ENCODE peak calls at places on chromosomes 13 and 19, in five cellular contexts. J, B, Q, E and M are unnamed samples.

GRCh38 chr19:1432507-1432887 is 5.7 kb upstream of the RPS15 start:
- ATAC-seq in J (no peak), B (no peak), Q (no peak), E (no peak), M (no peak)

GRCh38 chr13:75303295-75303694 is 178.7 kb downstream of the TBC1D4 start:
- ATAC-seq in J (no peak), B (peak; percentile 15), Q (no peak), E (no peak), M (no peak)

GRCh38 chr13:33321686-33322473 is 36.3 kb upstream of the STARD13 start:
- ATAC-seq in J (no peak), B (no peak), Q (no peak), E (no peak), M (peak; percentile 80)

GRCh38 chr13:97003071-97003470 is 8.8 kb upstream of the OXGR1 start:
- ATAC-seq in J (no peak), B (no peak), Q (peak; percentile 69), E (no peak), M (no peak)

GRCh38 chr19:11288349-11288748 is 7.6 kb upstream of the TSPAN16 start:
- ATAC-seq in J (no peak), B (peak; percentile 69), Q (peak; percentile 72), E (no peak), M (no peak)

GRCh38 chr13:79451500-79451962 is 29.4 kb upstream of the NDFIP2 start:
- ATAC-seq in J (no peak), B (peak; percentile 44), Q (peak; percentile 54), E (no peak), M (no peak)

GRCh38 chr19:7738023-7738422 is 6.1 kb upstream of the CLEC4G start:
- ATAC-seq in J (no peak), B (no peak), Q (no peak), E (no peak), M (no peak)

GRCh38 chr19:15021286-15022007 is 27.8 kb upstream of the CASP14 start:
- ATAC-seq in J (peak; percentile 24), B (no peak), Q (no peak), E (no peak), M (no peak)

GRCh38 chr13:75445717-75446529 is 36.0 kb downstream of the TBC1D4 start:
- ATAC-seq in J (no peak), B (no peak), Q (no peak), E (no peak), M (peak; percentile 43)

GRCh38 chr13:93628136-93628535 is 401.5 kb downstream of the GPC6 start:
- ATAC-seq in J (no peak), B (no peak), Q (no peak), E (no peak), M (no peak)

GRCh38 chr13:107456431-107456830 is 758.9 kb downstream of the LIG4 start:
- ATAC-seq in J (no peak), B (no peak), Q (no peak), E (no peak), M (no peak)

GRCh38 chr13:110548891-110549794 is 12.4 kb downstream of the RAB20 start:
- ATAC-seq in J (no peak), B (no peak), Q (no peak), E (no peak), M (no peak)

GRCh38 chr13:110551284-110551683 is 10.2 kb downstream of the RAB20 start:
- ATAC-seq in J (no peak), B (no peak), Q (no peak), E (peak; percentile 23), M (no peak)

GRCh38 chr13:110549795-110550160 is 11.7 kb downstream of the RAB20 start:
- ATAC-seq in J (no peak), B (no peak), Q (no peak), E (no peak), M (no peak)

GRCh38 chr13:110546389-110546788 is 15.1 kb downstream of the RAB20 start:
- ATAC-seq in J (no peak), B (no peak), Q (peak; percentile 10), E (no peak), M (no peak)

DNA sequence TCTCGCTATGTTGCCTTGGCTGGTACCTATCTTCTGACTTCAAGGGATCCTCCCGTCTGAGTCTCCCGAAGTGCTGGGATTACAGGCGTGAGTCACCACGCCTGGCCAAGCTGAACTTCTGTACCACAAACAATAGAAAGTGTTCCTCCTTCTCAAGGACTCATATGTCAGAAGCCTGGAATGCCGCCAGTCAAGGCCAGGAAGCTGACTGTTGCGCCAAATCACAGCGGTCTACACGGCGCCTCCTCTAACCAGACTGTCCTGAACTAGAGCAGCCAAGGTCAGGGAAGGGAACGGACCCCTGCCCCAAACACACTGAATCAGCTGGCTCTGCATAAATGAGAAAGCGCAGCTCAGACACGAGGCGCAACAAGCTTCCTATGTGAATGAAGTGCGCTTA is 14.6 kb downstream of the RAB20 start:
- ATAC-seq in J (peak; percentile 86), B (peak; percentile 76), Q (peak; percentile 97), E (peak; percentile 88), M (peak; percentile 84)
- TF ChIP-seq POLR2AphosphoS5 in J (peak; percentile 74), B (no peak), Q (peak; percentile 48), E (no peak), M (no peak)

GRCh38 chr19:38251564-38252051 is 4.6 kb downstream of the PPP1R14A start:
- ATAC-seq in J (no peak), B (no peak), Q (no peak), E (no peak), M (peak; percentile 57)

GRCh38 chr19:38252385-38252784 is 3.8 kb downstream of the PPP1R14A start:
- ATAC-seq in J (no peak), B (no peak), Q (no peak), E (no peak), M (no peak)

GRCh38 chr19:38250821-38251563 is 5.2 kb downstream of the PPP1R14A start:
- ATAC-seq in J (peak; percentile 67), B (peak; percentile 70), Q (no peak), E (peak; percentile 5), M (peak; percentile 65)

GRCh38 chr19:38253788-38254187 is 2.4 kb downstream of the PPP1R14A start:
- ATAC-seq in J (no peak), B (no peak), Q (no peak), E (no peak), M (no peak)

GRCh38 chr19:38252935-38253691 is 3.1 kb downstream of the PPP1R14A start:
- ATAC-seq in J (peak; percentile 38), B (no peak), Q (no peak), E (no peak), M (peak; percentile 51)
- TF ChIP-seq POLR2AphosphoS5 in J (peak; percentile 40), B (no peak), Q (no peak), E (no peak), M (peak; percentile 77)

GRCh38 chr19:39401549-39402416 is 4.9 kb upstream of the ZFP36 start:
- ATAC-seq in J (no peak), B (peak; percentile 79), Q (peak; percentile 18), E (peak; percentile 13), M (no peak)

GRCh38 chr19:39399684-39400465 is 6.8 kb upstream of the ZFP36 start:
- ATAC-seq in J (no peak), B (no peak), Q (no peak), E (no peak), M (no peak)

GRCh38 chr19:39398297-39398864 is 7.2 kb downstream of the MED29 start:
- ATAC-seq in J (peak; percentile 25), B (peak; percentile 19), Q (peak; percentile 39), E (no peak), M (peak; percentile 27)

GRCh38 chr19:39400997-39401548 is 5.6 kb upstream of the ZFP36 start:
- ATAC-seq in J (no peak), B (peak; percentile 25), Q (no peak), E (peak; percentile 2), M (no peak)

DNA sequence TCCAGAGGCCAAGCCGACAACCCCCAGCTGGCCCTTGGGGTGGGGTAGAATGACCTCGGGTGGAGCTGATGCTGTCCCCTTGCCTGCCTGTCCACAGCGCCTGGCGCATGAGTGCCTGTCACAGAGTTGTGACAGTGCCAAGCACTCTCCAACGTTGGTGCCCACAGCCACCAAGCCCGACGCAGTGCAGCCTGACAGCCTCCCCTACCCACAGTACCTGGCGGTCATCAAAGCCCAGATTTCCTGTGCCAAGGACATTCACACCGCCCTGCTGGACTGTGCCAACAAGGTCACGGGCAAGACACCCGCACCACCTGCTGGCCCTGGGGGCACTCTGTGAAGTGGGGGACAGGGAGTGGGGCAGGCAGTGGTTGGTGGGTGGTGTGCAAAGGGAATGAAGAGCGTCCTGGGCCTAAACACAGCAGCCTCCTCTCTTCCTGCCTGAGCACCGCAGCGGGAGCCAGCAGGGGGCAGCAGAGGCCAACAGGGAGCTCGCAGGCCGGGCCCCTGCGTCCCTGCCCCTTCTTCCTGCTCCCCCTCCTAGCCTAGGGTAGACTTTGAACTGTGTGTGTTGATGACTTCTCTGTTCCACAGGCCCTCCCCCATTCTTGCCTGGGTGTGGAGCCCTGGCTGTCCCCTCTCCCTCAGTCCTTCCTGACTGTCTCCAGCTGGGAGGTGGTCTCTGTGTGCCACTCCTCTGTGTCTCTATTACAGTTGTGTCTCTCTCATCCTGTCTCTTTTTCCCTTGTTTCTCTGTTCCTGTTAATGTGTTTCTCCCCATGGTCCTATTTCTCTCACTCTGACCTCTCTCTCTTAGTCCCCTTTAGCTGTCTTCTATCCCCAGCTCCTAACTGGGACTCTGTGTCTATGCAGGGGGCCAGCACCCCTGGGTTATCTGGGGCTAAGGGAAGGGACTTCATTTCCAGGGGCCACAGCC is 6.5 kb downstream of the MED29 start:
- ATAC-seq in J (peak; percentile 92), B (peak; percentile 72), Q (peak; percentile 74), E (peak; percentile 78), M (peak; percentile 75)
- TF ChIP-seq POLR2AphosphoS5 in J (peak; percentile 85), B (peak; percentile 89), Q (peak; percentile 72), E (no peak), M (peak; percentile 24)

GRCh38 chr13:48585456-48585840 is 52.6 kb upstream of the RCBTB2 start:
- ATAC-seq in J (no peak), B (no peak), Q (peak; percentile 52), E (peak; percentile 78), M (peak; percentile 59)
- TF ChIP-seq POLR2AphosphoS5 in J (no peak), B (no peak), Q (no peak), E (peak; percentile 28), M (no peak)